ENCODE peak calls at places on chromosomes 2 and 18, in six cellular contexts. T, V, O, E, P and W are unnamed samples. For H3K4me1, the result is how much of the 10 kb centered on the place peaks cover.

GRCh38 chr2:198441246-198441645 is 636.9 kb downstream of the PLCL1 start:
- DNase-seq in T (no peak), V (peak), O (peak), E (peak), P (no peak), W (no peak)

GRCh38 chr2:169072163-169072925 is 3.0 kb downstream of the DHRS9 start:
- DNase-seq in T (no peak), V (no peak), O (no peak), E (no peak), P (no peak), W (no peak)

GRCh38 chr2:104448661-104449410 is 405.1 kb upstream of the POU3F3 start:
- DNase-seq in T (no peak), V (no peak), O (no peak), E (no peak), P (no peak), W (no peak)

GRCh38 chr2:6352906-6353515 is 512.7 kb downstream of the CMPK2 start:
- DNase-seq in T (peak), V (peak), O (peak), E (peak), P (no peak), W (no peak)

GRCh38 chr2:132037527-132038178 is 124.1 kb downstream of the ANKRD30BL start:
- DNase-seq in T (peak), V (no peak), O (peak), E (peak), P (no peak), W (peak)

GRCh38 chr2:52238782-52239181 is 1206.8 kb upstream of the NRXN1 start:
- DNase-seq in T (no peak), V (no peak), O (peak), E (no peak), P (no peak), W (no peak)

GRCh38 chr2:229572434-229573338 is 141.7 kb downstream of the DNER start:
- DNase-seq in T (no peak), V (no peak), O (no peak), E (no peak), P (no peak), W (peak)

GRCh38 chr18:34222396-34223163 is 2.1 kb downstream of the NOL4 start:
- DNase-seq in T (no peak), V (peak), O (peak), E (peak), P (no peak), W (peak)

GRCh38 chr2:219396863-219397457 is 9.2 kb upstream of the DNPEP start:
- DNase-seq in T (no peak), V (no peak), O (no peak), E (no peak), P (no peak), W (no peak)

GRCh38 chr18:56795381-56795780 is 144.2 kb downstream of the WDR7 start:
- DNase-seq in T (no peak), V (peak), O (no peak), E (peak), P (no peak), W (no peak)

GRCh38 chr2:162908567-162908966 is 70.0 kb upstream of the KCNH7 start:
- DNase-seq in T (no peak), V (no peak), O (peak), E (no peak), P (no peak), W (no peak)

GRCh38 chr2:67050621-67051020 is 346.5 kb upstream of the ETAA1 start:
- DNase-seq in T (no peak), V (no peak), O (no peak), E (no peak), P (no peak), W (peak)

GRCh38 chr2:234512884-234513669 is 16.2 kb upstream of the ARL4C start:
- DNase-seq in T (no peak), V (peak), O (no peak), E (peak), P (no peak), W (no peak)

GRCh38 chr2:119049968-119050657 is 108.1 kb downstream of the MARCO start:
- DNase-seq in T (no peak), V (no peak), O (peak), E (no peak), P (no peak), W (no peak)

GRCh38 chr2:235695602-235695895 is 201.7 kb downstream of the AGAP1 start:
- DNase-seq in T (no peak), V (no peak), O (no peak), E (no peak), P (no peak), W (peak)

GRCh38 chr2:147483911-147484310 is 360.9 kb upstream of the ACVR2A start:
- DNase-seq in T (no peak), V (no peak), O (no peak), E (no peak), P (no peak), W (no peak)

GRCh38 chr2:147487286-147487979 is 357.4 kb upstream of the ACVR2A start:
- DNase-seq in T (no peak), V (no peak), O (peak), E (no peak), P (no peak), W (no peak)

GRCh38 chr2:147482590-147483292 is 362.1 kb upstream of the ACVR2A start:
- DNase-seq in T (no peak), V (no peak), O (no peak), E (peak), P (no peak), W (no peak)

GRCh38 chr2:147483293-147483669 is 361.5 kb upstream of the ACVR2A start:
- DNase-seq in T (no peak), V (no peak), O (no peak), E (no peak), P (no peak), W (no peak)

DNA sequence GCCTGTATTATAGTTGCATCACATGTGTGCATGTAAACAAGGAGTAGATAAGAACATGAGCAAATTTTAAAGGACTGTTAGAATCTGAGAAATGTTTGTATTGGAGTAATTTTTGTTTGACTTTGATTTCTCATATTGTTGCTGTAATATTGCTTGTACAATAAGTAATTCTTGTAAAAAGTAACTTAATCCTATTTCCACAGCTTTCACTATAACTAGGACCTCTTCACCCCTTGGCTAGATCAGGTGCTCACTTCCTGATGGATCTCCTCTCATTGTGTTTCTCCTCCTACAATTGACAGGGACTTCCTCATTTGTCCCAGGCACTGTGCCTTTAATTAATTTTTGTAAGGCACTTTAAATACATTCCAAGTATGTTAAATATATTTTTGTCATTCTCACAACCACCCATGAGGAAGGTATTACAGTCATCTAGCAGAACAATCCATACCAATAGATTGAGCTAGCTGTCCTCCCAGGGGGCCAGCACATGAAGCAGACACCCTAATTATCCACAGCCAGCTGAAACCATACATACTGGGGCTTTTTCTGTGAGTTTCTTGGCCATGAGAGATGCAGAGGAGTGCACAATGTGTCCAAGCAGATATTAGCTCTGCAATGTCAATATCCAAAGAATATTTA is 359.5 kb upstream of the ACVR2A start:
- DNase-seq in T (no peak), V (peak), O (no peak), E (no peak), P (no peak), W (no peak)
- H3K4me1 ChIP-seq in T (under half), V (under half), O (under half), E (under half), P (under half), W (under half)

GRCh38 chr2:37349376-37349775 is 4.9 kb downstream of the QPCT start:
- DNase-seq in T (no peak), V (no peak), O (peak), E (no peak), P (no peak), W (no peak)
- H3K4me2 ChIP-seq in T (no peak), V (no peak), O (no peak), E (no peak), P (no peak), W (no peak)

GRCh38 chr2:19364014-19364413 is 5.6 kb upstream of the OSR1 start:
- DNase-seq in T (no peak), V (no peak), O (no peak), E (no peak), P (no peak), W (no peak)
- H3K4me1 ChIP-seq in T (under half), V (under half), O (under half), E (under half), P (under half), W (under half)

GRCh38 chr2:134250840-134251461 is 2.9 kb upstream of the MGAT5 start:
- DNase-seq in T (no peak), V (no peak), O (no peak), E (no peak), P (no peak), W (no peak)
- H3K4me2 ChIP-seq in T (no peak), V (no peak), O (no peak), E (no peak), P (no peak), W (no peak)

GRCh38 chr18:48791636-48792105 is 159.1 kb downstream of the SMAD7 start:
- DNase-seq in T (no peak), V (no peak), O (no peak), E (no peak), P (no peak), W (peak)

GRCh38 chr18:48792141-48792540 is 158.6 kb downstream of the SMAD7 start:
- DNase-seq in T (no peak), V (no peak), O (no peak), E (no peak), P (no peak), W (peak)

GRCh38 chr18:48794251-48794970 is 156.4 kb downstream of the SMAD7 start:
- DNase-seq in T (no peak), V (no peak), O (no peak), E (no peak), P (no peak), W (peak)

GRCh38 chr18:48790869-48791635 is 159.7 kb downstream of the SMAD7 start:
- DNase-seq in T (no peak), V (no peak), O (no peak), E (no peak), P (no peak), W (peak)

GRCh38 chr18:48792611-48793368 is 158.0 kb downstream of the SMAD7 start:
- DNase-seq in T (no peak), V (no peak), O (no peak), E (no peak), P (no peak), W (peak)
- H3K4me1 ChIP-seq in T (under half), V (under half), O (under half), E (under half), P (under half), W (under half)

GRCh38 chr2:9753276-9753600 is 90.0 kb upstream of the TAF1B start:
- DNase-seq in T (no peak), V (peak), O (peak), E (peak), P (peak), W (peak)
- H3K4me2 ChIP-seq in T (no peak), V (peak), O (no peak), E (peak), P (peak), W (peak)